ENCODE peak calls at places on chromosomes 16 and 17, in five cellular contexts. Y is gastrocnemius medialis, Z is mammary epithelial cell, I is adrenal gland, X is fibroblast of lung. R is an unnamed sample.

GRCh38 chr17:7846063-7846735 is 8.7 kb upstream of the TMEM88 start:
- DNase-seq in Y (no peak), Z (no peak), I (no peak), X (no peak), R (no peak)

GRCh38 chr17:76427457-76428231 is 25.3 kb downstream of the UBE2O start:
- DNase-seq in Y (no peak), Z (no peak), I (no peak), X (peak; percentile 76), R (no peak)

GRCh38 chr16:53022374-53022773 is 30.3 kb downstream of the CHD9NB start:
- DNase-seq in Y (no peak), Z (peak; percentile 36), I (peak; percentile 39), X (peak; percentile 52), R (peak; percentile 46)

GRCh38 chr17:5885336-5885735 is 184.8 kb upstream of the WSCD1 start:
- DNase-seq in Y (no peak), Z (no peak), I (no peak), X (no peak), R (no peak)

GRCh38 chr16:50606431-50607050 is 58.3 kb downstream of the NKD1 start:
- DNase-seq in Y (no peak), Z (no peak), I (no peak), X (no peak), R (no peak)

GRCh38 chr17:17698869-17699351 is 17.7 kb downstream of the RAI1 start:
- DNase-seq in Y (no peak), Z (no peak), I (peak; percentile 69), X (no peak), R (no peak)

GRCh38 chr17:38728290-38728831 is 1.8 kb upstream of the CISD3 start:
- DNase-seq in Y (no peak), Z (no peak), I (no peak), X (no peak), R (peak; percentile 70)

GRCh38 chr17:48555183-48555615 is 10.3 kb upstream of the HOXB2 start:
- DNase-seq in Y (no peak), Z (peak; percentile 87), I (peak; percentile 63), X (peak; percentile 99), R (no peak)

GRCh38 chr17:42773290-42774035 is at the start of gene VPS25:
- DNase-seq in Y (peak; percentile 62), Z (peak; percentile 81), I (peak; percentile 76), X (peak; percentile 91), R (peak; percentile 88)

GRCh38 chr16:22300427-22301071 is 3.3 kb downstream of the POLR3E start:
- DNase-seq in Y (peak; percentile 50), Z (peak; percentile 39), I (peak; percentile 93), X (peak; percentile 67), R (peak; percentile 72)

GRCh38 chr16:53541326-53541725 is 38.3 kb upstream of the AKTIP start:
- DNase-seq in Y (no peak), Z (no peak), I (no peak), X (no peak), R (no peak)

GRCh38 chr16:65069090-65069489 is 52.8 kb downstream of the CDH11 start:
- DNase-seq in Y (no peak), Z (no peak), I (no peak), X (peak; percentile 92), R (no peak)

GRCh38 chr17:75695141-75695829 is 26.0 kb upstream of the ITGB4 start:
- DNase-seq in Y (no peak), Z (peak; percentile 93), I (no peak), X (peak; percentile 24), R (peak; percentile 34)

GRCh38 chr16:2428051-2428786 is 1.0 kb upstream of the CCNF start:
- DNase-seq in Y (no peak), Z (peak; percentile 20), I (peak; percentile 34), X (peak; percentile 9), R (peak; percentile 27)

GRCh38 chr17:66309793-66310192 is 7.4 kb downstream of the PRKCA start:
- DNase-seq in Y (no peak), Z (no peak), I (no peak), X (peak; percentile 36), R (no peak)

GRCh38 chr17:535165-535564 is 179.5 kb downstream of the VPS53 start:
- DNase-seq in Y (no peak), Z (no peak), I (no peak), X (no peak), R (no peak)

GRCh38 chr17:68390888-68391545 is 66.3 kb downstream of the WIPI1 start:
- DNase-seq in Y (no peak), Z (peak; percentile 24), I (no peak), X (no peak), R (no peak)

GRCh38 chr16:89695086-89695874 is 6.2 kb downstream of the SPATA2L start:
- DNase-seq in Y (no peak), Z (no peak), I (no peak), X (no peak), R (peak; percentile 78)

GRCh38 chr16:58197314-58198012 is 443 bp downstream of the CSNK2A2 start:
- DNase-seq in Y (no peak), Z (no peak), I (no peak), X (no peak), R (no peak)

GRCh38 chr17:58503876-58504275 is 10.6 kb downstream of the MTMR4 start:
- DNase-seq in Y (no peak), Z (no peak), I (no peak), X (no peak), R (no peak)

GRCh38 chr17:45116434-45117016 is 15.8 kb downstream of the PLCD3 start:
- DNase-seq in Y (no peak), Z (no peak), I (no peak), X (no peak), R (no peak)

GRCh38 chr16:3020247-3020603 is at the start of gene TNFRSF12A:
- DNase-seq in Y (peak; percentile 39), Z (peak; percentile 76), I (peak; percentile 78), X (peak; percentile 56), R (peak; percentile 83)

GRCh38 chr17:550776-551175 is 163.9 kb downstream of the VPS53 start:
- DNase-seq in Y (no peak), Z (peak; percentile 17), I (no peak), X (no peak), R (no peak)

GRCh38 chr17:18182190-18182977 is 1.2 kb upstream of the ALKBH5 start:
- DNase-seq in Y (peak; percentile 3), Z (no peak), I (peak; percentile 56), X (no peak), R (peak; percentile 71)

GRCh38 chr17:44137891-44138709 is 3.6 kb upstream of the HROB start:
- DNase-seq in Y (peak; percentile 49), Z (peak; percentile 99), I (peak; percentile 97), X (peak; percentile 98), R (peak; percentile 64)

GRCh38 chr16:4404247-4404966 is 12.0 kb downstream of the CORO7 start:
- DNase-seq in Y (no peak), Z (no peak), I (peak; percentile 52), X (no peak), R (no peak)

GRCh38 chr17:2028737-2029136 is 1.2 kb upstream of the DPH1 start:
- DNase-seq in Y (no peak), Z (no peak), I (no peak), X (no peak), R (no peak)
- H3K4me1 ChIP-seq in Y (peaks cover 36% of the 10 kb centered on the region), Z (peaks cover 24% of the 10 kb centered on the region), I (peaks cover 37% of the 10 kb centered on the region), X (peaks cover 22% of the 10 kb centered on the region), R (peaks cover 9% of the 10 kb centered on the region)

GRCh38 chr17:26807024-26807423 is 486.9 kb upstream of the WSB1 start:
- DNase-seq in Y (no peak), Z (no peak), I (no peak), X (no peak), R (no peak)

DNA sequence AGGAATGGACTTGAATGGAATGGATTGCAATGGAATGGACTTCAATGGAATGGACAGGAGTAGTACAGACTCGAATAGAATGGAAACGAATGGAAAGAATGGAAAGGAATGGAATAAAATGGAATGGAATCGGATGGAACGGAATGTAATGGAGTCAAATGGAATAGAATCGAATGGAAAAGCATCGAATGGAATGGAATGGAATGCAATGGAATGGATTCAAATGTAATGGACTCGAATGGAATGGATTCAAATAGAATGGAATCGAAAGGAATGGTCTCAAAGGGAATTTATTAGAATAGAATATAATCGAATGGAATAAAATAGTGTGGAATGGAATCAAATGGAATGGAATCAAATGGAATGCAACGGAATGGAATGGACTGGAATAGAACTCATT is 484.9 kb upstream of the WSB1 start:
- DNase-seq in Y (no peak), Z (peak; percentile 4), I (no peak), X (peak; percentile 21), R (no peak)
- H3K9me3 ChIP-seq in Y (no peaks in the 10 kb centered on the region), Z (peaks cover 77% of the 10 kb centered on the region), I (no peaks in the 10 kb centered on the region), X (no peaks in the 10 kb centered on the region), R (peaks cover 10% of the 10 kb centered on the region)

GRCh38 chr16:47611848-47612493 is 150.8 kb downstream of the PHKB start:
- DNase-seq in Y (no peak), Z (no peak), I (no peak), X (no peak), R (no peak)
- H3K27ac ChIP-seq in Y (no peak overlapping the region), Z (peak overlapping the region; percentile 5), I (no peak overlapping the region), X (no peak overlapping the region), R (no peak overlapping the region)

GRCh38 chr16:13435415-13435814 is 484.5 kb upstream of the ERCC4 start:
- DNase-seq in Y (no peak), Z (no peak), I (no peak), X (no peak), R (no peak)

GRCh38 chr16:13435873-13436474 is 484.0 kb upstream of the ERCC4 start:
- DNase-seq in Y (no peak), Z (no peak), I (no peak), X (no peak), R (no peak)

GRCh38 chr16:13439766-13440165 is 480.2 kb upstream of the ERCC4 start:
- DNase-seq in Y (no peak), Z (no peak), I (no peak), X (no peak), R (no peak)

GRCh38 chr16:13436641-13437423 is 483.1 kb upstream of the ERCC4 start:
- DNase-seq in Y (no peak), Z (peak; percentile 64), I (no peak), X (no peak), R (no peak)

DNA sequence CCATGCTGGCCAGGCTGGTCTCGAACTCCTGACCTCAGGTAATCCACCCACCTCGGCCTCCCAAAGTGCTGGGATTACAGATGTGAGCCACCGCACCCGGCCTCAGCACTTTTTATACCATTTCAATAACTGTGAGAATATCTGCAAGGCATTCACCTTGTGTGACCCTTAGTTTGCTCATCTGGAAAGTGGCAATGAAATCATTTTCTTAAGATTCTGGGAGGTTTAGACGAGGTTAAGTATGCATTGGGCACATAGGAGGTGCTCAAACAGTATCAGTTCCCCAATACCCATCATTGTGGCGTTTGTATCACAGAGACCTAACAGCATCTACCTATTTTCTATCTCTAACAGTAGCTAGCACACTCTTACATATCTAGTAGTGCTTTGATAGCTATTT is 481.9 kb upstream of the ERCC4 start:
- DNase-seq in Y (no peak), Z (no peak), I (no peak), X (no peak), R (no peak)
- H3K4me1 ChIP-seq in Y (no peaks in the 10 kb centered on the region), Z (peaks cover 14% of the 10 kb centered on the region), I (no peaks in the 10 kb centered on the region), X (no peaks in the 10 kb centered on the region), R (no peaks in the 10 kb centered on the region)

GRCh38 chr16:62548095-62548494 is 511.9 kb upstream of the CDH8 start:
- DNase-seq in Y (no peak), Z (no peak), I (no peak), X (no peak), R (no peak)
- H3K9me3 ChIP-seq in Y (no peaks in the 10 kb centered on the region), Z (peaks cover 2% of the 10 kb centered on the region), I (no peaks in the 10 kb centered on the region), X (no peaks in the 10 kb centered on the region), R (peaks cover 1% of the 10 kb centered on the region)

GRCh38 chr16:84973226-84973625 is 38.1 kb downstream of the ZDHHC7 start:
- DNase-seq in Y (no peak), Z (no peak), I (no peak), X (no peak), R (no peak)
- H3K27ac ChIP-seq in Y (peak overlapping the region; percentile 84), Z (no peak overlapping the region), I (no peak overlapping the region), X (peak overlapping the region; percentile 90), R (no peak overlapping the region)

GRCh38 chr17:50103252-50103651 is 8.1 kb downstream of the PDK2 start:
- DNase-seq in Y (no peak), Z (no peak), I (no peak), X (no peak), R (no peak)
- H3K4me1 ChIP-seq in Y (peaks cover 62% of the 10 kb centered on the region), Z (peaks cover 24% of the 10 kb centered on the region), I (peaks cover 35% of the 10 kb centered on the region), X (peaks cover 13% of the 10 kb centered on the region), R (peaks cover 4% of the 10 kb centered on the region)

R was measured in small intestine.